ENCODE peak calls at places on chromosomes 11 and 22, in four cellular contexts. F is HepG2, G is H1, T is GM12878. A is an unnamed sample.

GRCh38 chr22:45212992-45213751 is 27.5 kb downstream of the KIAA0930 start:
- DNase-seq in G (no peak), F (no peak), T (no peak), A (no peak)

GRCh38 chr11:31355131-31355530 is 14.4 kb downstream of the DCDC1 start:
- DNase-seq in T (no peak), G (no peak), F (no peak), A (no peak)

GRCh38 chr11:132646890-132647289 is 885.4 kb downstream of the OPCML start:
- DNase-seq in F (no peak), T (no peak), G (no peak), A (no peak)

GRCh38 chr11:27524155-27524554 is 17.6 kb upstream of the LIN7C start:
- DNase-seq in G (no peak), F (peak), T (no peak), A (no peak)

GRCh38 chr22:38203855-38204497 is 2.2 kb downstream of the MAFF start:
- DNase-seq in G (no peak), F (no peak), T (no peak), A (no peak)

GRCh38 chr11:61482513-61482912 is 26.0 kb upstream of the LRRC10B start:
- DNase-seq in T (no peak), G (peak), F (no peak), A (peak)

GRCh38 chr11:11992257-11992690 is 16.2 kb downstream of the DKK3 start:
- DNase-seq in F (peak), T (no peak), G (no peak), A (no peak)

GRCh38 chr22:17095538-17095937 is 10.7 kb downstream of the IL17RA start:
- DNase-seq in F (no peak), G (no peak), T (no peak), A (peak)

GRCh38 chr22:43848366-43849171 is 13.7 kb downstream of the SULT4A1 start:
- DNase-seq in F (no peak), T (no peak), G (no peak), A (peak)

GRCh38 chr11:28146123-28146751 is 38.0 kb downstream of the METTL15 start:
- DNase-seq in F (peak), T (no peak), G (no peak), A (no peak)

DNA sequence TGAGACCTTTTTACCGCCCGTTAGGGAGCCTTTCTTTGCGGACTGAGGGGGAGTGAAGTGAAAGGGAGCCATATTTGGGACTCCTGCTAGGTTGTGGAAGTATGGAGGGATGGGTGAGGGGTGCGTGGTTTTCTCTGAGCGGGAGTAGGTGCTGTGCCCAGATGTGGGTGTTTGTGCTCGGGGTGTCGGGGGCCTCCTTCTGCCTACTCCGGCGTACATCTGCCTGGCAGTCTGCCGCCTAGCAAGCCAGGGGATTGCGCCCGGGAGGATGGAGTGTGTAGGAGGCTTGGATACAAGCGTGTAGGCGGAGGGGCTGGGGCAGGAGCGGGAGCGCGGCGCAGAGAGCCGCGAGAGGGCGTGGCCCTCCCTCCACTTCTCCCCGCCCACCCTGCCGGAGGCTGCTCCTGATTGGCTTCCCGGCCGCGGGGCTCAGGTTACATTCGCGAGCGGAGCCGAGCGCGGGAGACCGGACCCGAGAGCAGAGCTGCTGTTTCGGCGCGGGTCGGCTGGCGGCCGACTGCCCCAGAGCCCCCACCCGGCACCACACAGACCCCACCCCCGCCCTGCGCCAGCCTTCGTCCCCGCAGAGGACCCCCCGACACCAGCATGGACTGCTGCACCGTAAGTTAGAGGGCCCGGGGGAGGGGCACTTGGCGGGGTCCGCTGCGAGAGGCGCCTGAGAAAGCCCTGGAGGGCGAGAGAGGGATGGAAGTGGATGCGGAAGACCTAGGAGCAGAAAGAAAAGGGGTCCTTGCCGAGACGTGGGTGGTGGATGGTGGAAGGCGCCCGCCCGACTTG is at the start of gene NRGN:
- DNase-seq in F (peak), G (peak), T (no peak), A (peak)
- TF ChIP-seq SP1 in F (peak), G (peak), T (peak), A (no peak)

GRCh38 chr11:23021287-23021863 is 161.1 kb upstream of the CCDC179 start:
- DNase-seq in G (peak), T (no peak), F (peak), A (peak)
- TF ChIP-seq SUZ12 in G (no peak), T (no peak), F (no peak), A (no peak)

DNA sequence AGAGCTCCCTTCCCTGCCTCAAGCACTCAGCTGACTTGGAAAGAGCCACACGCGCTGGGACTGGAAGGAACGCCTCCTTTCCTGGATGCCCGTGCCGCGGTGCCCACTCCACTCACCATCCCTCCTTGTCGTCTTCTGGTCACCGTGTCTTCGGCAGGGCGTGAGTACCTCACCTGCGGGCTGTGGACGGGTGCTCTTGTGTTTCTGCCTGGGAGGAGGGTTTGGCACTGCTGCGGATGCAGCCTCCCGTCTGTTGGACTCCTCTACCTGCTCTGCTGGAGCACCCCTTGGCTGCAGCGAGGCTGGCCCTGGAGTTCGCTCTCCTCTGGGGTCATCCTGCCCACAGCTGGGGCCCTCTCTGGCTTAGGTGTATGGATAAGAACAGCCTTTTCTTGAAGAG is 612.7 kb downstream of the BRD1 start:
- DNase-seq in F (no peak), G (no peak), T (no peak), A (no peak)
- TF ChIP-seq SP1 in F (no peak), G (no peak), T (no peak), A (no peak)

GRCh38 chr22:29205598-29206371 is at the start of gene EMID1:
- DNase-seq in G (no peak), F (no peak), T (no peak), A (peak)
- TF ChIP-seq SUZ12 in G (peak), F (no peak), T (no peak), A (no peak)

DNA sequence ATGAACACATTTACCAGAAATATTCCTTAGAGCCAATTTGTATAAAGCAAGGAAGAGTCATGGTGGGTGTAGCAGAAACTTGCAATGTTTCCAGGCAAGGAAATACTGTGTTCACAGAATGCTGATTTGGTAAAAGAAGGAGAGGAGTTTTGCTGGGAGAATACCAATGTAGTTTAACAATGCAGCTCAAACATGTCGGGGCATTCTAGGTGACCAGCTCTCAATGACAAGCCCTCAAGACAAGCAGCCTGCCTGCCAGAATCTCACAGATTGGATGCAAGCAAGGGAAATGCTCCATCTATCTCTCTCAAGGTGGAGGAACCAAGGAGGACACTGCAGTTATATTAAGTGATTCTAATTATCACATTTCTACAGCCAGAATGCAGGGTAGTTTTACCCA is 190.4 kb downstream of the MAML2 start:
- DNase-seq in T (no peak), F (no peak), G (no peak), A (no peak)
- TF ChIP-seq SP1 in T (no peak), F (no peak), G (no peak), A (no peak)

GRCh38 chr22:30655532-30655931 is 12.1 kb downstream of the DUSP18 start:
- DNase-seq in T (no peak), F (no peak), G (no peak), A (no peak)
- TF ChIP-seq SUZ12 in T (no peak), F (no peak), G (no peak), A (no peak)

DNA sequence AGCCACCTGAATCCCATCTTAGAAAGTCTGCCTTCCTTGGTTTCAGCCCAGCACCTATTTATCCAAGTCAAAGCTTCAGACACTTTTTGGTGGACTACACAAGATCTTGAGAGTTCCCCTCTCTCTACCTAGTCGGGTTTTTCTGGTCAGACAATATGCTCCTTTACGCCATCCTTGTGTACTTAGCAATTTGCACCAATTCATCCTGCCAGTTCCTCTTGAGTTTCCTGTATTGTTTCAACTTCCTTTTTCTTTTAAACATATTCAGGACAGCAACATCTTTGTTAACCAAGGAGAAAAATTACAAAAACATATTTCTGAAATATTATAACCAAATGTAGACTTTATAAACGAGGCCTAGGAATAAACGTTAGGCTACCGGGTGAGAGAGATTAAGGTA is 368.2 kb upstream of the CADM1 start:
- DNase-seq in F (no peak), T (no peak), G (no peak), A (no peak)
- TF ChIP-seq SP1 in F (no peak), T (no peak), G (no peak), A (no peak)

A was measured in HEK293T.